ENCODE peak calls at places on chromosomes 3 and 15, in ten cellular contexts. One of them, this sample, is unnamed.

GRCh38 chr3:133831966-133832801 is 26.6 kb downstream of the SRPRB start:
- DNase-seq in adrenal gland: peak
- DNase-seq in AG04450: no peak
- DNase-seq in NT2/D1: no peak
- DNase-seq in astrocyte: no peak
- DNase-seq in dorsolateral prefrontal cortex: no peak
- DNase-seq in cardiac muscle cell: no peak
- DNase-seq in neuronal stem cell: no peak
- DNase-seq in thoracic aorta: no peak
- DNase-seq in body of pancreas: no peak
- DNase-seq in this sample: no peak

GRCh38 chr15:54304321-54304720 is 326.1 kb downstream of the UNC13C start:
- DNase-seq in adrenal gland: no peak
- DNase-seq in AG04450: no peak
- DNase-seq in NT2/D1: no peak
- DNase-seq in astrocyte: no peak
- DNase-seq in dorsolateral prefrontal cortex: no peak
- DNase-seq in cardiac muscle cell: peak
- DNase-seq in neuronal stem cell: no peak
- DNase-seq in thoracic aorta: no peak
- DNase-seq in body of pancreas: no peak
- DNase-seq in this sample: peak

GRCh38 chr3:171056528-171056927 is 30.0 kb upstream of the SLC2A2 start:
- DNase-seq in adrenal gland: no peak
- DNase-seq in AG04450: peak
- DNase-seq in NT2/D1: no peak
- DNase-seq in astrocyte: peak
- DNase-seq in dorsolateral prefrontal cortex: no peak
- DNase-seq in cardiac muscle cell: peak
- DNase-seq in neuronal stem cell: no peak
- DNase-seq in thoracic aorta: no peak
- DNase-seq in body of pancreas: no peak
- DNase-seq in this sample: peak

GRCh38 chr15:28915935-28916334 is 30.2 kb downstream of the APBA2 start:
- DNase-seq in adrenal gland: no peak
- DNase-seq in AG04450: no peak
- DNase-seq in NT2/D1: no peak
- DNase-seq in astrocyte: no peak
- DNase-seq in dorsolateral prefrontal cortex: no peak
- DNase-seq in cardiac muscle cell: no peak
- DNase-seq in neuronal stem cell: no peak
- DNase-seq in thoracic aorta: no peak
- DNase-seq in body of pancreas: no peak
- DNase-seq in this sample: no peak

GRCh38 chr15:42274693-42274971 is 1.4 kb upstream of the TMEM87A start:
- DNase-seq in adrenal gland: no peak
- DNase-seq in AG04450: no peak
- DNase-seq in NT2/D1: no peak
- DNase-seq in astrocyte: no peak
- DNase-seq in dorsolateral prefrontal cortex: no peak
- DNase-seq in cardiac muscle cell: no peak
- DNase-seq in neuronal stem cell: no peak
- DNase-seq in thoracic aorta: no peak
- DNase-seq in body of pancreas: no peak
- DNase-seq in this sample: no peak

GRCh38 chr15:63389902-63390301 is 8.3 kb upstream of the CA12 start:
- DNase-seq in adrenal gland: no peak
- DNase-seq in AG04450: no peak
- DNase-seq in NT2/D1: no peak
- DNase-seq in astrocyte: no peak
- DNase-seq in dorsolateral prefrontal cortex: no peak
- DNase-seq in cardiac muscle cell: no peak
- DNase-seq in neuronal stem cell: no peak
- DNase-seq in thoracic aorta: no peak
- DNase-seq in body of pancreas: peak
- DNase-seq in this sample: no peak

GRCh38 chr3:89690649-89691048 is 583.2 kb downstream of the EPHA3 start:
- DNase-seq in adrenal gland: no peak
- DNase-seq in AG04450: no peak
- DNase-seq in NT2/D1: no peak
- DNase-seq in astrocyte: peak
- DNase-seq in dorsolateral prefrontal cortex: no peak
- DNase-seq in cardiac muscle cell: peak
- DNase-seq in neuronal stem cell: no peak
- DNase-seq in thoracic aorta: no peak
- DNase-seq in body of pancreas: no peak
- DNase-seq in this sample: peak

GRCh38 chr3:177483182-177483967 is 286.1 kb upstream of the TBL1XR1 start:
- DNase-seq in adrenal gland: no peak
- DNase-seq in AG04450: no peak
- DNase-seq in NT2/D1: no peak
- DNase-seq in astrocyte: no peak
- DNase-seq in dorsolateral prefrontal cortex: no peak
- DNase-seq in cardiac muscle cell: no peak
- DNase-seq in neuronal stem cell: no peak
- DNase-seq in thoracic aorta: no peak
- DNase-seq in body of pancreas: peak
- DNase-seq in this sample: no peak

GRCh38 chr3:186929186-186929585 is 1.1 kb upstream of the ST6GAL1 start:
- DNase-seq in adrenal gland: no peak
- DNase-seq in AG04450: no peak
- DNase-seq in NT2/D1: no peak
- DNase-seq in astrocyte: no peak
- DNase-seq in dorsolateral prefrontal cortex: no peak
- DNase-seq in cardiac muscle cell: no peak
- DNase-seq in neuronal stem cell: no peak
- DNase-seq in thoracic aorta: no peak
- DNase-seq in body of pancreas: no peak
- DNase-seq in this sample: no peak

GRCh38 chr3:186930639-186931486 is 537 bp downstream of the ST6GAL1 start:
- DNase-seq in adrenal gland: peak
- DNase-seq in AG04450: no peak
- DNase-seq in NT2/D1: peak
- DNase-seq in astrocyte: peak
- DNase-seq in dorsolateral prefrontal cortex: no peak
- DNase-seq in cardiac muscle cell: peak
- DNase-seq in neuronal stem cell: peak
- DNase-seq in thoracic aorta: peak
- DNase-seq in body of pancreas: peak
- DNase-seq in this sample: peak

GRCh38 chr3:186931487-186932280 is 1.4 kb downstream of the ST6GAL1 start:
- DNase-seq in adrenal gland: no peak
- DNase-seq in AG04450: no peak
- DNase-seq in NT2/D1: no peak
- DNase-seq in astrocyte: peak
- DNase-seq in dorsolateral prefrontal cortex: peak
- DNase-seq in cardiac muscle cell: no peak
- DNase-seq in neuronal stem cell: no peak
- DNase-seq in thoracic aorta: no peak
- DNase-seq in body of pancreas: peak
- DNase-seq in this sample: peak

GRCh38 chr3:186929676-186930075 is 650 bp upstream of the ST6GAL1 start:
- DNase-seq in adrenal gland: no peak
- DNase-seq in AG04450: no peak
- DNase-seq in NT2/D1: no peak
- DNase-seq in astrocyte: no peak
- DNase-seq in dorsolateral prefrontal cortex: no peak
- DNase-seq in cardiac muscle cell: no peak
- DNase-seq in neuronal stem cell: no peak
- DNase-seq in thoracic aorta: no peak
- DNase-seq in body of pancreas: no peak
- DNase-seq in this sample: no peak

DNA sequence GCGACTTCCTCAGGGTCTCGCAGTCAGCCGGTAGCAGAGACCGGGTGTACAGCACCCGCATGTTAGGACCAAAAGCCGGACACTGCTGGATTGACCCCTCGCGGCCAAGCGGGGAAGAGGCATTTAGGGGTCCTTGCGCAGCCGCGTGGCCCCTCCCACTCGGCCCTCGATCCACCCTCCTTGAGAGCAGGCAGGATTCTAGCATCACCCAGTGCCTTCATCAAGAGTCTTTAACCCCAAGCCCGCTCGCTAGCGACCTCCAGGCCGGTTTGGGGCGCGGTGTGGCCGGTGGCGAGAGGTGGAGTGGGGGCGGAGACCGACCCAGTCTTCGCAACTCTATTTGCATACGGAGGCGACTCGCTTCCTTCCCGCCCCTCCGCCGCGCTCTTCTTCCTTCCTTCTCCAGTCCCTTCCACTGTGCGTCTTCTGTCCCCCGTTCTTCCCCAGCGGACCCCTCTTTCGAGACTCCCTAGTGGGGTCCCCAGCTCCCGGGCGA is at the start of gene ST6GAL1:
- DNase-seq in adrenal gland: peak
- DNase-seq in AG04450: no peak
- DNase-seq in NT2/D1: peak
- DNase-seq in astrocyte: peak
- DNase-seq in dorsolateral prefrontal cortex: peak
- DNase-seq in cardiac muscle cell: peak
- DNase-seq in neuronal stem cell: peak
- DNase-seq in thoracic aorta: peak
- DNase-seq in body of pancreas: peak
- DNase-seq in this sample: peak
- H3K4me3 ChIP-seq in adrenal gland: peak
- H3K4me3 ChIP-seq in AG04450: peak
- H3K4me3 ChIP-seq in NT2/D1: peak
- H3K4me3 ChIP-seq in astrocyte: peak
- H3K4me3 ChIP-seq in dorsolateral prefrontal cortex: peak
- H3K4me3 ChIP-seq in cardiac muscle cell: peak
- H3K4me3 ChIP-seq in neuronal stem cell: peak
- H3K4me3 ChIP-seq in thoracic aorta: peak
- H3K4me3 ChIP-seq in body of pancreas: peak
- H3K4me3 ChIP-seq in this sample: peak

DNA sequence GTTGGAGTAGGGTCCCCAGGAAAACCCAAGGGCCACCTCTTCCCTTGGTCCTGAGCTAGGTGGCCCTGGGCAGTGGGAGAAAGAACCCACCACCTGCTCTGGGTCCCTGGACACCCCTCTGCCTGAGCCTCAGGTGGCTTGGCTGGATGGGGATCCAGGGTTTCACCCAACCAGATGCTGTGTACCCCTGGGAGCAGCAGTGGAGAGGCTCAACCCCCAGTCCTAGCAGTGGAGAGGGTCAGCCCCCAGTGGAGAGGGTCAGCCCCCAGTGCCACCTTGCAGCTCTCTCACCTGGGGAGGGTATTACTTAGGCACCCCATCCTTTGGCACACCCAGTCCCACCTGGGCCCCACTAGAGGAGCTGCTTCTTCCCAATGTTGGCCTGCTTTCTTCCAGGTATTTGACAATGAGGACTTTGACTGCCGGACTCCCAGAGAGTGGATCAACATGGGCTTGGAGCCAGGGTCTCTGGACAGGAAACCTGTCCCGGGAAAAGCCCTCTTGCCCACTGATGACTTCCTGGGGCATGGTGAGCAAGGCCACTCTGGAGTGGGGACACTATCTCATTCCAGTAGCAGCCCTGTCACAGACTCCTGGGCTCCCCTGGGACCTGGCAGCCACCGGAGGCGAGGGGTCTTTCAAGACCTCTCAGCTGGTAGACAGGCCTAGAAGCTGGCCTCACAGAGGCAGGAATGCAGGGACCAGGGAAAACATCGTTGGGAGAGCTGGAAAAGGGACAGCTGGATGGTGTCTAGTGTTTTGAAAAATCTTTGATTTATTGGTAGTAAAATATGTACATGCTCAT is 11.6 kb downstream of the DNAH1 start:
- DNase-seq in adrenal gland: no peak
- DNase-seq in AG04450: no peak
- DNase-seq in NT2/D1: no peak
- DNase-seq in astrocyte: no peak
- DNase-seq in dorsolateral prefrontal cortex: no peak
- DNase-seq in cardiac muscle cell: no peak
- DNase-seq in neuronal stem cell: no peak
- DNase-seq in thoracic aorta: no peak
- DNase-seq in body of pancreas: no peak
- DNase-seq in this sample: no peak
- H3K4me3 ChIP-seq in adrenal gland: no peak
- H3K4me3 ChIP-seq in AG04450: no peak
- H3K4me3 ChIP-seq in NT2/D1: no peak
- H3K4me3 ChIP-seq in astrocyte: no peak
- H3K4me3 ChIP-seq in dorsolateral prefrontal cortex: no peak
- H3K4me3 ChIP-seq in cardiac muscle cell: no peak
- H3K4me3 ChIP-seq in neuronal stem cell: no peak
- H3K4me3 ChIP-seq in thoracic aorta: no peak
- H3K4me3 ChIP-seq in body of pancreas: no peak
- H3K4me3 ChIP-seq in this sample: no peak

DNA sequence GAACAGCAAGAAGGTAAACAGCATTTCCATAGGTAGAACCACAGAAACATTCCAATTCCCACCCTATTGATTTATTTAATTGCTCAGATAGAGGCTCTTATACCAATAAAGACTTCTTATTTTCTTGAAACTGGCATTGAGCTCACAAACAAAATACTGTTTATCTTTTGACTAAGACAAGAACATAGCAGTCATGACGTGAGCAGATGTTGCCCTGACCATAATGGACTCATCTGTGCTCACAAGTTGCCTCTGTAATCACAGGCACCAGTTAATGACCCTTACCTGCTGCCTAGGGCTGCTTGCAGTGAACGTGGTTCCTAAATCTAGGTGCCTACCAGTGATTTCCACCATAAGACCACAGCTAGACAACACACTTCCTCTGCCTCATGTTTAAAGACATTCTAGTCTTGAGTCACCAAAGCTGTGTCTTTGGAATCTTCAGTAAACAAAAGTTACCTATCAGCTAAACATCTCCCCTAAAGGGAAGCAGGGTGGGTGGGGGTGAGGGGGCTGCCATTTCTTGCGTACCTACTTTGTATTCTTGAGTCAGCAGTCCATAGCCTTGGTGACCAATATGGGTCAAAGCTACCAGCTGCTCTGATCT is 2.1 kb downstream of the FYCO1 start:
- DNase-seq in adrenal gland: no peak
- DNase-seq in AG04450: no peak
- DNase-seq in NT2/D1: no peak
- DNase-seq in astrocyte: no peak
- DNase-seq in dorsolateral prefrontal cortex: no peak
- DNase-seq in cardiac muscle cell: no peak
- DNase-seq in neuronal stem cell: no peak
- DNase-seq in thoracic aorta: no peak
- DNase-seq in body of pancreas: no peak
- DNase-seq in this sample: no peak
- H3K4me3 ChIP-seq in adrenal gland: no peak
- H3K4me3 ChIP-seq in AG04450: no peak
- H3K4me3 ChIP-seq in NT2/D1: no peak
- H3K4me3 ChIP-seq in astrocyte: no peak
- H3K4me3 ChIP-seq in dorsolateral prefrontal cortex: no peak
- H3K4me3 ChIP-seq in cardiac muscle cell: no peak
- H3K4me3 ChIP-seq in neuronal stem cell: no peak
- H3K4me3 ChIP-seq in thoracic aorta: no peak
- H3K4me3 ChIP-seq in body of pancreas: no peak
- H3K4me3 ChIP-seq in this sample: no peak

DNA sequence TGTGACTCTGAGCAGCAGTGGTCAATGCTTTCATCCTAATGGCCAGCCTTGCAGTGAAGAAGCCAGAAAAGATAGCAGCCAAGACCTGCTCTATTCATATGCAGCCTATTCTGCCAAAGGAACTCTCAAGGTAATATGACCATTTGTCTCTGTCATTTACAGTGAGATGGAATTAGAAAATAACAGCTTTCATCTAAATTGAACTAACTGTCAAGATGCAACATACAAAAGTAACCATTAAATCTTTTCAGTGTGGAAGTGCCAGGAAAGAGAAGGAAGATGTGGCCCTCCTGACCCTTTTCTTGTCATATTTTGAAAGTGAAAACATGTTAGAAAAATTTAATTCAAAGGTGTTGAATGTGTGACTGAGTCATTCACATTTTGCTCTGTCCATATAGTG is 374.9 kb downstream of the NAALADL2 start:
- DNase-seq in adrenal gland: no peak
- DNase-seq in AG04450: no peak
- DNase-seq in NT2/D1: no peak
- DNase-seq in astrocyte: no peak
- DNase-seq in dorsolateral prefrontal cortex: no peak
- DNase-seq in cardiac muscle cell: no peak
- DNase-seq in neuronal stem cell: no peak
- DNase-seq in thoracic aorta: no peak
- DNase-seq in body of pancreas: no peak
- DNase-seq in this sample: no peak
- H3K4me3 ChIP-seq in adrenal gland: no peak
- H3K4me3 ChIP-seq in AG04450: no peak
- H3K4me3 ChIP-seq in NT2/D1: no peak
- H3K4me3 ChIP-seq in astrocyte: no peak
- H3K4me3 ChIP-seq in dorsolateral prefrontal cortex: no peak
- H3K4me3 ChIP-seq in cardiac muscle cell: no peak
- H3K4me3 ChIP-seq in neuronal stem cell: no peak
- H3K4me3 ChIP-seq in thoracic aorta: no peak
- H3K4me3 ChIP-seq in body of pancreas: no peak
- H3K4me3 ChIP-seq in this sample: no peak

This sample was measured in fibroblast of the aortic adventitia.